ENCODE peak calls at places on chromosomes 7 and 10, in seven cellular contexts. One of them, this sample, is unnamed.

GRCh38 chr10:48882881-48883280 is 56.8 kb downstream of the LRRC18 start:
- DNase-seq in mucosa of gallbladder: no peak
- DNase-seq in activated naive CD4-positive, alpha-beta T cell: no peak
- DNase-seq in amniotic stem cell: no peak
- DNase-seq in RWPE2: no peak
- DNase-seq in ecto neural progenitor cell: no peak
- DNase-seq in NCI-H345: no peak
- DNase-seq in this sample: no peak

GRCh38 chr10:102963237-102963886 is 45.3 kb downstream of the CNNM2 start:
- DNase-seq in RWPE2: no peak
- DNase-seq in mucosa of gallbladder: no peak
- DNase-seq in ecto neural progenitor cell: no peak
- DNase-seq in activated naive CD4-positive, alpha-beta T cell: no peak
- DNase-seq in amniotic stem cell: no peak
- DNase-seq in NCI-H345: no peak
- DNase-seq in this sample: no peak

GRCh38 chr10:32952094-32952493 is 5.9 kb downstream of the ITGB1 start:
- DNase-seq in ecto neural progenitor cell: no peak
- DNase-seq in NCI-H345: no peak
- DNase-seq in amniotic stem cell: no peak
- DNase-seq in RWPE2: no peak
- DNase-seq in mucosa of gallbladder: no peak
- DNase-seq in activated naive CD4-positive, alpha-beta T cell: no peak
- DNase-seq in this sample: no peak

GRCh38 chr10:78457804-78458483 is 424.3 kb downstream of the RPS24 start:
- DNase-seq in ecto neural progenitor cell: no peak
- DNase-seq in amniotic stem cell: peak
- DNase-seq in RWPE2: peak
- DNase-seq in activated naive CD4-positive, alpha-beta T cell: no peak
- DNase-seq in NCI-H345: peak
- DNase-seq in mucosa of gallbladder: no peak
- DNase-seq in this sample: no peak

GRCh38 chr7:140983802-140984201 is 30.9 kb downstream of the MRPS33 start:
- DNase-seq in amniotic stem cell: no peak
- DNase-seq in RWPE2: no peak
- DNase-seq in ecto neural progenitor cell: no peak
- DNase-seq in NCI-H345: no peak
- DNase-seq in mucosa of gallbladder: no peak
- DNase-seq in activated naive CD4-positive, alpha-beta T cell: no peak
- DNase-seq in this sample: no peak

GRCh38 chr10:22550732-22551131 is 163.6 kb downstream of the PIP4K2A start:
- DNase-seq in RWPE2: no peak
- DNase-seq in activated naive CD4-positive, alpha-beta T cell: peak
- DNase-seq in NCI-H345: peak
- DNase-seq in amniotic stem cell: no peak
- DNase-seq in ecto neural progenitor cell: peak
- DNase-seq in mucosa of gallbladder: peak
- DNase-seq in this sample: peak

GRCh38 chr10:91410638-91411367 is 659 bp downstream of the HECTD2 start:
- DNase-seq in NCI-H345: peak
- DNase-seq in mucosa of gallbladder: peak
- DNase-seq in activated naive CD4-positive, alpha-beta T cell: no peak
- DNase-seq in amniotic stem cell: no peak
- DNase-seq in RWPE2: no peak
- DNase-seq in ecto neural progenitor cell: no peak
- DNase-seq in this sample: no peak

GRCh38 chr7:44486693-44487092 is 3.8 kb downstream of the NUDCD3 start:
- DNase-seq in NCI-H345: no peak
- DNase-seq in RWPE2: no peak
- DNase-seq in amniotic stem cell: no peak
- DNase-seq in ecto neural progenitor cell: no peak
- DNase-seq in mucosa of gallbladder: peak
- DNase-seq in activated naive CD4-positive, alpha-beta T cell: no peak
- DNase-seq in this sample: no peak

GRCh38 chr10:78570633-78571032 is 498.1 kb upstream of the ZMIZ1 start:
- DNase-seq in mucosa of gallbladder: no peak
- DNase-seq in NCI-H345: no peak
- DNase-seq in RWPE2: no peak
- DNase-seq in amniotic stem cell: no peak
- DNase-seq in activated naive CD4-positive, alpha-beta T cell: no peak
- DNase-seq in ecto neural progenitor cell: no peak
- DNase-seq in this sample: no peak

GRCh38 chr7:133310232-133310852 is 57.5 kb downstream of the EXOC4 start:
- DNase-seq in activated naive CD4-positive, alpha-beta T cell: no peak
- DNase-seq in RWPE2: no peak
- DNase-seq in mucosa of gallbladder: no peak
- DNase-seq in NCI-H345: peak
- DNase-seq in ecto neural progenitor cell: no peak
- DNase-seq in amniotic stem cell: no peak
- DNase-seq in this sample: peak